ENCODE peak calls at places on chromosomes 11 and 22, in six cellular contexts. J is transverse colon, N is KBM-7, L is SW480, P is caudate nucleus, Q is HEK293T. W is an unnamed sample.

GRCh38 chr11:80167766-80168165 is 726.9 kb upstream of the TENM4 start:
- DNase-seq in L (no peak), J (no peak), Q (no peak), P (no peak), N (no peak), W (no peak)

GRCh38 chr22:22210375-22210774 is 34.2 kb upstream of the VPREB1 start:
- DNase-seq in N (no peak), J (no peak), L (peak; percentile 72), Q (no peak), P (peak; percentile 4), W (no peak)

GRCh38 chr22:20429254-20430100 is 8.1 kb downstream of the SCARF2 start:
- DNase-seq in N (peak; percentile 53), J (peak; percentile 84), P (no peak), L (peak; percentile 57), Q (no peak), W (no peak)

GRCh38 chr11:84390441-84391078 is 1104.4 kb upstream of the CCDC90B start:
- DNase-seq in Q (no peak), J (no peak), P (no peak), N (no peak), L (peak; percentile 36), W (no peak)

GRCh38 chr22:42692239-42693054 is 28.2 kb downstream of the A4GALT start:
- DNase-seq in J (no peak), L (no peak), Q (no peak), P (no peak), N (no peak), W (no peak)

GRCh38 chr11:128859563-128860441 is 7.3 kb downstream of the KCNJ1 start:
- DNase-seq in J (peak; percentile 71), Q (peak; percentile 77), P (peak; percentile 16), L (peak; percentile 43), N (peak; percentile 65), W (peak; percentile 64)

GRCh38 chr11:85705805-85706204 is 19.8 kb upstream of the CCDC89 start:
- DNase-seq in L (no peak), P (no peak), J (no peak), Q (no peak), N (no peak), W (no peak)

GRCh38 chr11:14884667-14885273 is 7.3 kb downstream of the CYP2R1 start:
- DNase-seq in J (no peak), Q (no peak), P (no peak), L (no peak), N (no peak), W (no peak)

GRCh38 chr11:85941380-85941973 is 86.3 kb downstream of the CCDC83 start:
- DNase-seq in N (peak; percentile 70), P (peak; percentile 42), L (peak; percentile 68), J (peak; percentile 39), Q (peak; percentile 65), W (peak; percentile 52)

GRCh38 chr11:67302571-67303131 is 679 bp upstream of the SSH3 start:
- DNase-seq in N (peak; percentile 83), L (peak; percentile 57), Q (no peak), J (peak; percentile 69), P (no peak), W (no peak)

GRCh38 chr22:30694638-30695350 is at the start of gene OSBP2:
- DNase-seq in P (peak; percentile 46), L (peak; percentile 39), N (peak; percentile 34), J (peak; percentile 56), Q (peak; percentile 77), W (peak; percentile 44)

GRCh38 chr11:11186249-11186648 is 166.8 kb downstream of the CSNK2A3 start:
- DNase-seq in N (no peak), P (no peak), J (no peak), Q (no peak), L (no peak), W (no peak)

GRCh38 chr11:34191592-34191991 is 86.2 kb downstream of the NAT10 start:
- DNase-seq in L (no peak), P (no peak), Q (no peak), N (no peak), J (no peak), W (no peak)

GRCh38 chr11:116379185-116379828 is 393.5 kb downstream of the BUD13 start:
- DNase-seq in P (no peak), J (peak; percentile 11), N (peak; percentile 20), L (peak; percentile 32), Q (peak; percentile 57), W (no peak)

GRCh38 chr22:22770280-22770871 is 117.2 kb upstream of the IGLL5 start:
- DNase-seq in N (peak; percentile 50), P (peak; percentile 5), L (peak; percentile 18), Q (peak; percentile 72), J (peak; percentile 75), W (no peak)

GRCh38 chr22:36734171-36735058 is 30.9 kb upstream of the CACNG2 start:
- DNase-seq in Q (no peak), P (no peak), J (no peak), N (no peak), L (no peak), W (no peak)

GRCh38 chr22:50530857-50531545 is 1.2 kb upstream of the TYMP start:
- DNase-seq in L (peak; percentile 58), J (peak; percentile 93), N (no peak), P (no peak), Q (no peak), W (peak; percentile 93)

GRCh38 chr22:22061085-22062077 is 78.8 kb upstream of the TOP3B start:
- DNase-seq in P (peak; percentile 51), L (peak; percentile 4), Q (no peak), N (no peak), J (no peak), W (peak; percentile 30)

GRCh38 chr11:134450186-134450585 is 38.1 kb upstream of the B3GAT1 start:
- DNase-seq in Q (no peak), N (no peak), J (no peak), L (no peak), P (no peak), W (no peak)

GRCh38 chr11:45928535-45929215 is 6.2 kb downstream of the LARGE2 start:
- DNase-seq in Q (no peak), L (no peak), J (peak; percentile 6), P (no peak), N (no peak), W (no peak)

GRCh38 chr22:39738746-39739145 is 154.8 kb downstream of the ENTHD1 start:
- DNase-seq in J (no peak), L (no peak), N (no peak), P (no peak), Q (no peak), W (no peak)

GRCh38 chr11:69691449-69691848 is 12.4 kb downstream of the FGF19 start:
- DNase-seq in L (peak; percentile 66), N (no peak), P (no peak), J (no peak), Q (no peak), W (no peak)

GRCh38 chr11:19919050-19919561 is 206.5 kb downstream of the NAV2 start:
- DNase-seq in N (no peak), J (peak; percentile 20), L (no peak), P (no peak), Q (no peak), W (no peak)

GRCh38 chr11:132948252-132948651 is 584.0 kb downstream of the OPCML start:
- DNase-seq in N (no peak), L (no peak), P (no peak), Q (no peak), J (no peak), W (no peak)

GRCh38 chr11:112354364-112354763 is 93.7 kb upstream of the PLET1 start:
- DNase-seq in L (no peak), Q (no peak), J (no peak), P (no peak), N (no peak), W (no peak)

GRCh38 chr22:45867118-45867905 is 109.7 kb downstream of the WNT7B start:
- DNase-seq in J (no peak), Q (no peak), N (no peak), P (no peak), L (no peak), W (peak; percentile 54)

GRCh38 chr11:11780843-11781242 is 60.9 kb upstream of the USP47 start:
- DNase-seq in P (no peak), Q (no peak), N (no peak), J (no peak), L (no peak), W (no peak)

GRCh38 chr11:127651888-127652221 is 651.3 kb upstream of the KIRREL3 start:
- DNase-seq in Q (no peak), L (no peak), P (no peak), N (no peak), J (no peak), W (no peak)

GRCh38 chr22:37267128-37267587 is 15.2 kb upstream of the CYTH4 start:
- DNase-seq in P (peak; percentile 12), J (peak; percentile 55), Q (peak; percentile 87), N (peak; percentile 70), L (no peak), W (no peak)

GRCh38 chr11:975824-976223 is 50.2 kb downstream of the AP2A2 start:
- DNase-seq in Q (peak; percentile 52), L (peak; percentile 43), J (no peak), N (peak; percentile 28), P (no peak), W (no peak)

GRCh38 chr11:78564889-78565467 is 9.7 kb downstream of the NARS2 start:
- DNase-seq in L (no peak), P (no peak), Q (no peak), N (peak; percentile 63), J (no peak), W (no peak)

GRCh38 chr11:48077251-48077650 is 96.9 kb downstream of the PTPRJ start:
- DNase-seq in L (peak; percentile 47), P (no peak), N (no peak), J (no peak), Q (no peak), W (no peak)

GRCh38 chr22:45460288-45461109 is 42.2 kb upstream of the FBLN1 start:
- DNase-seq in L (no peak), P (no peak), N (no peak), J (peak; percentile 36), Q (no peak), W (peak; percentile 89)

GRCh38 chr11:77710358-77710757 is 72.8 kb upstream of the CLNS1A start:
- DNase-seq in P (no peak), J (no peak), N (no peak), Q (no peak), L (no peak), W (no peak)

GRCh38 chr11:31797227-31798056 is 13.7 kb downstream of the PAX6 start:
- DNase-seq in P (no peak), Q (no peak), J (no peak), L (no peak), N (no peak), W (no peak)

GRCh38 chr11:17277024-17277584 is 565 bp downstream of the NUCB2 start:
- DNase-seq in N (peak; percentile 75), P (no peak), L (peak; percentile 72), J (no peak), Q (no peak), W (no peak)

GRCh38 chr11:128351168-128351567 is 236.2 kb downstream of the ETS1 start:
- DNase-seq in J (no peak), Q (no peak), L (no peak), N (no peak), P (no peak), W (no peak)